ENCODE peak calls at places on chromosomes 16 and 17, in seven cellular contexts. One of them, this sample, is unnamed.

GRCh38 chr16:3171181-3171854 is 16.7 kb upstream of the OR1F1 start:
- DNase-seq in stimulated activated naive CD8-positive, alpha-beta T cell treated with anti-CD3 and anti-CD28 coated beads, Interleukin-15, Interleukin-2, amounts not matched to agents 100 U/mL and 50 U/mL, for 24 hours: peak
- DNase-seq in epithelial cell of esophagus: peak
- DNase-seq in amniotic stem cell: no peak
- DNase-seq in NCI-H774: no peak
- DNase-seq in stimulated activated CD4-positive, alpha-beta T cell treated with anti-CD3 and anti-CD28 coated beads, Interleukin-2, amount 100 ng/mL, for 48 hours: no peak
- DNase-seq in activated effector memory CD4-positive, alpha-beta T cell treated with anti-CD3 and anti-CD28 coated beads, Interleukin-2, amount 50 U/mL, for 16 hours: peak
- DNase-seq in this sample: peak

GRCh38 chr17:45681706-45682105 is 102.4 kb upstream of the CRHR1 start:
- DNase-seq in stimulated activated naive CD8-positive, alpha-beta T cell treated with anti-CD3 and anti-CD28 coated beads, Interleukin-15, Interleukin-2, amounts not matched to agents 100 U/mL and 50 U/mL, for 24 hours: no peak
- DNase-seq in epithelial cell of esophagus: no peak
- DNase-seq in amniotic stem cell: no peak
- DNase-seq in NCI-H774: no peak
- DNase-seq in stimulated activated CD4-positive, alpha-beta T cell treated with anti-CD3 and anti-CD28 coated beads, Interleukin-2, amount 100 ng/mL, for 48 hours: no peak
- DNase-seq in activated effector memory CD4-positive, alpha-beta T cell treated with anti-CD3 and anti-CD28 coated beads, Interleukin-2, amount 50 U/mL, for 16 hours: no peak
- DNase-seq in this sample: no peak

GRCh38 chr16:1823821-1824220 is 2.8 kb downstream of the HAGH start:
- DNase-seq in stimulated activated naive CD8-positive, alpha-beta T cell treated with anti-CD3 and anti-CD28 coated beads, Interleukin-15, Interleukin-2, amounts not matched to agents 100 U/mL and 50 U/mL, for 24 hours: peak
- DNase-seq in epithelial cell of esophagus: peak
- DNase-seq in amniotic stem cell: no peak
- DNase-seq in NCI-H774: no peak
- DNase-seq in stimulated activated CD4-positive, alpha-beta T cell treated with anti-CD3 and anti-CD28 coated beads, Interleukin-2, amount 100 ng/mL, for 48 hours: no peak
- DNase-seq in activated effector memory CD4-positive, alpha-beta T cell treated with anti-CD3 and anti-CD28 coated beads, Interleukin-2, amount 50 U/mL, for 16 hours: no peak
- DNase-seq in this sample: no peak

GRCh38 chr16:84751241-84751640 is 51.4 kb downstream of the USP10 start:
- DNase-seq in stimulated activated naive CD8-positive, alpha-beta T cell treated with anti-CD3 and anti-CD28 coated beads, Interleukin-15, Interleukin-2, amounts not matched to agents 100 U/mL and 50 U/mL, for 24 hours: no peak
- DNase-seq in epithelial cell of esophagus: no peak
- DNase-seq in amniotic stem cell: no peak
- DNase-seq in NCI-H774: no peak
- DNase-seq in stimulated activated CD4-positive, alpha-beta T cell treated with anti-CD3 and anti-CD28 coated beads, Interleukin-2, amount 100 ng/mL, for 48 hours: no peak
- DNase-seq in activated effector memory CD4-positive, alpha-beta T cell treated with anti-CD3 and anti-CD28 coated beads, Interleukin-2, amount 50 U/mL, for 16 hours: no peak
- DNase-seq in this sample: no peak

GRCh38 chr16:28309811-28310311 is 17.5 kb downstream of the SBK1 start:
- DNase-seq in stimulated activated naive CD8-positive, alpha-beta T cell treated with anti-CD3 and anti-CD28 coated beads, Interleukin-15, Interleukin-2, amounts not matched to agents 100 U/mL and 50 U/mL, for 24 hours: peak
- DNase-seq in epithelial cell of esophagus: no peak
- DNase-seq in amniotic stem cell: no peak
- DNase-seq in NCI-H774: no peak
- DNase-seq in stimulated activated CD4-positive, alpha-beta T cell treated with anti-CD3 and anti-CD28 coated beads, Interleukin-2, amount 100 ng/mL, for 48 hours: peak
- DNase-seq in activated effector memory CD4-positive, alpha-beta T cell treated with anti-CD3 and anti-CD28 coated beads, Interleukin-2, amount 50 U/mL, for 16 hours: peak
- DNase-seq in this sample: peak

GRCh38 chr17:39239640-39240314 is 14.0 kb upstream of the STAC2 start:
- DNase-seq in stimulated activated naive CD8-positive, alpha-beta T cell treated with anti-CD3 and anti-CD28 coated beads, Interleukin-15, Interleukin-2, amounts not matched to agents 100 U/mL and 50 U/mL, for 24 hours: peak
- DNase-seq in epithelial cell of esophagus: peak
- DNase-seq in amniotic stem cell: no peak
- DNase-seq in NCI-H774: peak
- DNase-seq in stimulated activated CD4-positive, alpha-beta T cell treated with anti-CD3 and anti-CD28 coated beads, Interleukin-2, amount 100 ng/mL, for 48 hours: peak
- DNase-seq in activated effector memory CD4-positive, alpha-beta T cell treated with anti-CD3 and anti-CD28 coated beads, Interleukin-2, amount 50 U/mL, for 16 hours: peak
- DNase-seq in this sample: peak

GRCh38 chr17:596763-597644 is 117.6 kb downstream of the VPS53 start:
- DNase-seq in stimulated activated naive CD8-positive, alpha-beta T cell treated with anti-CD3 and anti-CD28 coated beads, Interleukin-15, Interleukin-2, amounts not matched to agents 100 U/mL and 50 U/mL, for 24 hours: peak
- DNase-seq in epithelial cell of esophagus: peak
- DNase-seq in amniotic stem cell: no peak
- DNase-seq in NCI-H774: no peak
- DNase-seq in stimulated activated CD4-positive, alpha-beta T cell treated with anti-CD3 and anti-CD28 coated beads, Interleukin-2, amount 100 ng/mL, for 48 hours: peak
- DNase-seq in activated effector memory CD4-positive, alpha-beta T cell treated with anti-CD3 and anti-CD28 coated beads, Interleukin-2, amount 50 U/mL, for 16 hours: peak
- DNase-seq in this sample: no peak

GRCh38 chr17:30586818-30587595 is 109.8 kb downstream of the GOSR1 start:
- DNase-seq in stimulated activated naive CD8-positive, alpha-beta T cell treated with anti-CD3 and anti-CD28 coated beads, Interleukin-15, Interleukin-2, amounts not matched to agents 100 U/mL and 50 U/mL, for 24 hours: no peak
- DNase-seq in epithelial cell of esophagus: peak
- DNase-seq in amniotic stem cell: no peak
- DNase-seq in NCI-H774: no peak
- DNase-seq in stimulated activated CD4-positive, alpha-beta T cell treated with anti-CD3 and anti-CD28 coated beads, Interleukin-2, amount 100 ng/mL, for 48 hours: no peak
- DNase-seq in activated effector memory CD4-positive, alpha-beta T cell treated with anti-CD3 and anti-CD28 coated beads, Interleukin-2, amount 50 U/mL, for 16 hours: no peak
- DNase-seq in this sample: no peak

GRCh38 chr16:80230328-80231117 is 310.3 kb upstream of the DYNLRB2 start:
- DNase-seq in stimulated activated naive CD8-positive, alpha-beta T cell treated with anti-CD3 and anti-CD28 coated beads, Interleukin-15, Interleukin-2, amounts not matched to agents 100 U/mL and 50 U/mL, for 24 hours: no peak
- DNase-seq in epithelial cell of esophagus: no peak
- DNase-seq in amniotic stem cell: no peak
- DNase-seq in NCI-H774: no peak
- DNase-seq in stimulated activated CD4-positive, alpha-beta T cell treated with anti-CD3 and anti-CD28 coated beads, Interleukin-2, amount 100 ng/mL, for 48 hours: no peak
- DNase-seq in activated effector memory CD4-positive, alpha-beta T cell treated with anti-CD3 and anti-CD28 coated beads, Interleukin-2, amount 50 U/mL, for 16 hours: no peak
- DNase-seq in this sample: no peak

GRCh38 chr16:73057369-73058210 is 9.7 kb upstream of the ZFHX3 start:
- DNase-seq in stimulated activated naive CD8-positive, alpha-beta T cell treated with anti-CD3 and anti-CD28 coated beads, Interleukin-15, Interleukin-2, amounts not matched to agents 100 U/mL and 50 U/mL, for 24 hours: no peak
- DNase-seq in epithelial cell of esophagus: peak
- DNase-seq in amniotic stem cell: no peak
- DNase-seq in NCI-H774: no peak
- DNase-seq in stimulated activated CD4-positive, alpha-beta T cell treated with anti-CD3 and anti-CD28 coated beads, Interleukin-2, amount 100 ng/mL, for 48 hours: no peak
- DNase-seq in activated effector memory CD4-positive, alpha-beta T cell treated with anti-CD3 and anti-CD28 coated beads, Interleukin-2, amount 50 U/mL, for 16 hours: no peak
- DNase-seq in this sample: no peak

GRCh38 chr17:43018008-43018853 is 4.0 kb downstream of the VAT1 start:
- DNase-seq in stimulated activated naive CD8-positive, alpha-beta T cell treated with anti-CD3 and anti-CD28 coated beads, Interleukin-15, Interleukin-2, amounts not matched to agents 100 U/mL and 50 U/mL, for 24 hours: no peak
- DNase-seq in epithelial cell of esophagus: no peak
- DNase-seq in amniotic stem cell: no peak
- DNase-seq in NCI-H774: peak
- DNase-seq in stimulated activated CD4-positive, alpha-beta T cell treated with anti-CD3 and anti-CD28 coated beads, Interleukin-2, amount 100 ng/mL, for 48 hours: no peak
- DNase-seq in activated effector memory CD4-positive, alpha-beta T cell treated with anti-CD3 and anti-CD28 coated beads, Interleukin-2, amount 50 U/mL, for 16 hours: no peak
- DNase-seq in this sample: peak

GRCh38 chr17:75511610-75512575 is 3.4 kb downstream of the CASKIN2 start:
- DNase-seq in stimulated activated naive CD8-positive, alpha-beta T cell treated with anti-CD3 and anti-CD28 coated beads, Interleukin-15, Interleukin-2, amounts not matched to agents 100 U/mL and 50 U/mL, for 24 hours: no peak
- DNase-seq in epithelial cell of esophagus: no peak
- DNase-seq in amniotic stem cell: no peak
- DNase-seq in NCI-H774: peak
- DNase-seq in stimulated activated CD4-positive, alpha-beta T cell treated with anti-CD3 and anti-CD28 coated beads, Interleukin-2, amount 100 ng/mL, for 48 hours: no peak
- DNase-seq in activated effector memory CD4-positive, alpha-beta T cell treated with anti-CD3 and anti-CD28 coated beads, Interleukin-2, amount 50 U/mL, for 16 hours: no peak
- DNase-seq in this sample: no peak

GRCh38 chr16:57266531-57267268 is 17.8 kb downstream of the PLLP start:
- DNase-seq in stimulated activated naive CD8-positive, alpha-beta T cell treated with anti-CD3 and anti-CD28 coated beads, Interleukin-15, Interleukin-2, amounts not matched to agents 100 U/mL and 50 U/mL, for 24 hours: peak
- DNase-seq in epithelial cell of esophagus: no peak
- DNase-seq in amniotic stem cell: no peak
- DNase-seq in NCI-H774: no peak
- DNase-seq in stimulated activated CD4-positive, alpha-beta T cell treated with anti-CD3 and anti-CD28 coated beads, Interleukin-2, amount 100 ng/mL, for 48 hours: no peak
- DNase-seq in activated effector memory CD4-positive, alpha-beta T cell treated with anti-CD3 and anti-CD28 coated beads, Interleukin-2, amount 50 U/mL, for 16 hours: no peak
- DNase-seq in this sample: peak

GRCh38 chr16:86085161-86085611 is 186.2 kb downstream of the IRF8 start:
- DNase-seq in stimulated activated naive CD8-positive, alpha-beta T cell treated with anti-CD3 and anti-CD28 coated beads, Interleukin-15, Interleukin-2, amounts not matched to agents 100 U/mL and 50 U/mL, for 24 hours: no peak
- DNase-seq in epithelial cell of esophagus: no peak
- DNase-seq in amniotic stem cell: no peak
- DNase-seq in NCI-H774: no peak
- DNase-seq in stimulated activated CD4-positive, alpha-beta T cell treated with anti-CD3 and anti-CD28 coated beads, Interleukin-2, amount 100 ng/mL, for 48 hours: no peak
- DNase-seq in activated effector memory CD4-positive, alpha-beta T cell treated with anti-CD3 and anti-CD28 coated beads, Interleukin-2, amount 50 U/mL, for 16 hours: peak
- DNase-seq in this sample: no peak

GRCh38 chr16:27745348-27745747 is 195.4 kb downstream of the KATNIP start:
- DNase-seq in stimulated activated naive CD8-positive, alpha-beta T cell treated with anti-CD3 and anti-CD28 coated beads, Interleukin-15, Interleukin-2, amounts not matched to agents 100 U/mL and 50 U/mL, for 24 hours: no peak
- DNase-seq in epithelial cell of esophagus: no peak
- DNase-seq in amniotic stem cell: no peak
- DNase-seq in NCI-H774: no peak
- DNase-seq in stimulated activated CD4-positive, alpha-beta T cell treated with anti-CD3 and anti-CD28 coated beads, Interleukin-2, amount 100 ng/mL, for 48 hours: no peak
- DNase-seq in activated effector memory CD4-positive, alpha-beta T cell treated with anti-CD3 and anti-CD28 coated beads, Interleukin-2, amount 50 U/mL, for 16 hours: no peak
- DNase-seq in this sample: no peak

GRCh38 chr17:40862985-40863733 is 3.9 kb downstream of the KRT12 start:
- DNase-seq in stimulated activated naive CD8-positive, alpha-beta T cell treated with anti-CD3 and anti-CD28 coated beads, Interleukin-15, Interleukin-2, amounts not matched to agents 100 U/mL and 50 U/mL, for 24 hours: peak
- DNase-seq in epithelial cell of esophagus: no peak
- DNase-seq in amniotic stem cell: no peak
- DNase-seq in NCI-H774: no peak
- DNase-seq in stimulated activated CD4-positive, alpha-beta T cell treated with anti-CD3 and anti-CD28 coated beads, Interleukin-2, amount 100 ng/mL, for 48 hours: no peak
- DNase-seq in activated effector memory CD4-positive, alpha-beta T cell treated with anti-CD3 and anti-CD28 coated beads, Interleukin-2, amount 50 U/mL, for 16 hours: no peak
- DNase-seq in this sample: no peak

GRCh38 chr17:7651959-7652658 is 1.4 kb downstream of the ATP1B2 start:
- DNase-seq in stimulated activated naive CD8-positive, alpha-beta T cell treated with anti-CD3 and anti-CD28 coated beads, Interleukin-15, Interleukin-2, amounts not matched to agents 100 U/mL and 50 U/mL, for 24 hours: no peak
- DNase-seq in epithelial cell of esophagus: no peak
- DNase-seq in amniotic stem cell: no peak
- DNase-seq in NCI-H774: no peak
- DNase-seq in stimulated activated CD4-positive, alpha-beta T cell treated with anti-CD3 and anti-CD28 coated beads, Interleukin-2, amount 100 ng/mL, for 48 hours: no peak
- DNase-seq in activated effector memory CD4-positive, alpha-beta T cell treated with anti-CD3 and anti-CD28 coated beads, Interleukin-2, amount 50 U/mL, for 16 hours: no peak
- DNase-seq in this sample: no peak

GRCh38 chr17:16909887-16910286 is 62.0 kb downstream of the TNFRSF13B start:
- DNase-seq in stimulated activated naive CD8-positive, alpha-beta T cell treated with anti-CD3 and anti-CD28 coated beads, Interleukin-15, Interleukin-2, amounts not matched to agents 100 U/mL and 50 U/mL, for 24 hours: no peak
- DNase-seq in epithelial cell of esophagus: no peak
- DNase-seq in amniotic stem cell: no peak
- DNase-seq in NCI-H774: no peak
- DNase-seq in stimulated activated CD4-positive, alpha-beta T cell treated with anti-CD3 and anti-CD28 coated beads, Interleukin-2, amount 100 ng/mL, for 48 hours: no peak
- DNase-seq in activated effector memory CD4-positive, alpha-beta T cell treated with anti-CD3 and anti-CD28 coated beads, Interleukin-2, amount 50 U/mL, for 16 hours: no peak
- DNase-seq in this sample: no peak

GRCh38 chr17:65183736-65184135 is 46.6 kb downstream of the RGS9 start:
- DNase-seq in stimulated activated naive CD8-positive, alpha-beta T cell treated with anti-CD3 and anti-CD28 coated beads, Interleukin-15, Interleukin-2, amounts not matched to agents 100 U/mL and 50 U/mL, for 24 hours: no peak
- DNase-seq in epithelial cell of esophagus: peak
- DNase-seq in amniotic stem cell: no peak
- DNase-seq in NCI-H774: no peak
- DNase-seq in stimulated activated CD4-positive, alpha-beta T cell treated with anti-CD3 and anti-CD28 coated beads, Interleukin-2, amount 100 ng/mL, for 48 hours: no peak
- DNase-seq in activated effector memory CD4-positive, alpha-beta T cell treated with anti-CD3 and anti-CD28 coated beads, Interleukin-2, amount 50 U/mL, for 16 hours: no peak
- DNase-seq in this sample: no peak

GRCh38 chr16:66740010-66740409 is 11.4 kb downstream of the DYNC1LI2 start:
- DNase-seq in stimulated activated naive CD8-positive, alpha-beta T cell treated with anti-CD3 and anti-CD28 coated beads, Interleukin-15, Interleukin-2, amounts not matched to agents 100 U/mL and 50 U/mL, for 24 hours: peak
- DNase-seq in epithelial cell of esophagus: peak
- DNase-seq in amniotic stem cell: no peak
- DNase-seq in NCI-H774: no peak
- DNase-seq in stimulated activated CD4-positive, alpha-beta T cell treated with anti-CD3 and anti-CD28 coated beads, Interleukin-2, amount 100 ng/mL, for 48 hours: peak
- DNase-seq in activated effector memory CD4-positive, alpha-beta T cell treated with anti-CD3 and anti-CD28 coated beads, Interleukin-2, amount 50 U/mL, for 16 hours: peak
- DNase-seq in this sample: peak

GRCh38 chr17:13750783-13751484 is 149.2 kb upstream of the HS3ST3A1 start:
- DNase-seq in stimulated activated naive CD8-positive, alpha-beta T cell treated with anti-CD3 and anti-CD28 coated beads, Interleukin-15, Interleukin-2, amounts not matched to agents 100 U/mL and 50 U/mL, for 24 hours: no peak
- DNase-seq in epithelial cell of esophagus: no peak
- DNase-seq in amniotic stem cell: no peak
- DNase-seq in NCI-H774: no peak
- DNase-seq in stimulated activated CD4-positive, alpha-beta T cell treated with anti-CD3 and anti-CD28 coated beads, Interleukin-2, amount 100 ng/mL, for 48 hours: no peak
- DNase-seq in activated effector memory CD4-positive, alpha-beta T cell treated with anti-CD3 and anti-CD28 coated beads, Interleukin-2, amount 50 U/mL, for 16 hours: no peak
- DNase-seq in this sample: no peak

GRCh38 chr16:86050591-86051375 is 151.8 kb downstream of the IRF8 start:
- DNase-seq in stimulated activated naive CD8-positive, alpha-beta T cell treated with anti-CD3 and anti-CD28 coated beads, Interleukin-15, Interleukin-2, amounts not matched to agents 100 U/mL and 50 U/mL, for 24 hours: no peak
- DNase-seq in epithelial cell of esophagus: no peak
- DNase-seq in amniotic stem cell: no peak
- DNase-seq in NCI-H774: no peak
- DNase-seq in stimulated activated CD4-positive, alpha-beta T cell treated with anti-CD3 and anti-CD28 coated beads, Interleukin-2, amount 100 ng/mL, for 48 hours: no peak
- DNase-seq in activated effector memory CD4-positive, alpha-beta T cell treated with anti-CD3 and anti-CD28 coated beads, Interleukin-2, amount 50 U/mL, for 16 hours: no peak
- DNase-seq in this sample: no peak

GRCh38 chr16:88194397-88195020 is 188.2 kb upstream of the ZNF469 start:
- DNase-seq in stimulated activated naive CD8-positive, alpha-beta T cell treated with anti-CD3 and anti-CD28 coated beads, Interleukin-15, Interleukin-2, amounts not matched to agents 100 U/mL and 50 U/mL, for 24 hours: no peak
- DNase-seq in epithelial cell of esophagus: no peak
- DNase-seq in amniotic stem cell: no peak
- DNase-seq in NCI-H774: no peak
- DNase-seq in stimulated activated CD4-positive, alpha-beta T cell treated with anti-CD3 and anti-CD28 coated beads, Interleukin-2, amount 100 ng/mL, for 48 hours: no peak
- DNase-seq in activated effector memory CD4-positive, alpha-beta T cell treated with anti-CD3 and anti-CD28 coated beads, Interleukin-2, amount 50 U/mL, for 16 hours: no peak
- DNase-seq in this sample: no peak

GRCh38 chr17:76781056-76781982 is 43.4 kb downstream of the MFSD11 start:
- DNase-seq in stimulated activated naive CD8-positive, alpha-beta T cell treated with anti-CD3 and anti-CD28 coated beads, Interleukin-15, Interleukin-2, amounts not matched to agents 100 U/mL and 50 U/mL, for 24 hours: no peak
- DNase-seq in epithelial cell of esophagus: no peak
- DNase-seq in amniotic stem cell: no peak
- DNase-seq in NCI-H774: no peak
- DNase-seq in stimulated activated CD4-positive, alpha-beta T cell treated with anti-CD3 and anti-CD28 coated beads, Interleukin-2, amount 100 ng/mL, for 48 hours: no peak
- DNase-seq in activated effector memory CD4-positive, alpha-beta T cell treated with anti-CD3 and anti-CD28 coated beads, Interleukin-2, amount 50 U/mL, for 16 hours: no peak
- DNase-seq in this sample: no peak

GRCh38 chr17:6430769-6431168 is 4.2 kb downstream of the AIPL1 start:
- DNase-seq in stimulated activated naive CD8-positive, alpha-beta T cell treated with anti-CD3 and anti-CD28 coated beads, Interleukin-15, Interleukin-2, amounts not matched to agents 100 U/mL and 50 U/mL, for 24 hours: no peak
- DNase-seq in epithelial cell of esophagus: no peak
- DNase-seq in amniotic stem cell: no peak
- DNase-seq in NCI-H774: no peak
- DNase-seq in stimulated activated CD4-positive, alpha-beta T cell treated with anti-CD3 and anti-CD28 coated beads, Interleukin-2, amount 100 ng/mL, for 48 hours: no peak
- DNase-seq in activated effector memory CD4-positive, alpha-beta T cell treated with anti-CD3 and anti-CD28 coated beads, Interleukin-2, amount 50 U/mL, for 16 hours: no peak
- DNase-seq in this sample: no peak

GRCh38 chr16:66361604-66362135 is 4.8 kb upstream of the CDH5 start:
- DNase-seq in stimulated activated naive CD8-positive, alpha-beta T cell treated with anti-CD3 and anti-CD28 coated beads, Interleukin-15, Interleukin-2, amounts not matched to agents 100 U/mL and 50 U/mL, for 24 hours: no peak
- DNase-seq in epithelial cell of esophagus: no peak
- DNase-seq in amniotic stem cell: no peak
- DNase-seq in NCI-H774: no peak
- DNase-seq in stimulated activated CD4-positive, alpha-beta T cell treated with anti-CD3 and anti-CD28 coated beads, Interleukin-2, amount 100 ng/mL, for 48 hours: no peak
- DNase-seq in activated effector memory CD4-positive, alpha-beta T cell treated with anti-CD3 and anti-CD28 coated beads, Interleukin-2, amount 50 U/mL, for 16 hours: no peak
- DNase-seq in this sample: no peak

GRCh38 chr16:67844441-67844840 is 2.3 kb upstream of the NUTF2 start:
- DNase-seq in stimulated activated naive CD8-positive, alpha-beta T cell treated with anti-CD3 and anti-CD28 coated beads, Interleukin-15, Interleukin-2, amounts not matched to agents 100 U/mL and 50 U/mL, for 24 hours: no peak
- DNase-seq in epithelial cell of esophagus: peak
- DNase-seq in amniotic stem cell: no peak
- DNase-seq in NCI-H774: no peak
- DNase-seq in stimulated activated CD4-positive, alpha-beta T cell treated with anti-CD3 and anti-CD28 coated beads, Interleukin-2, amount 100 ng/mL, for 48 hours: no peak
- DNase-seq in activated effector memory CD4-positive, alpha-beta T cell treated with anti-CD3 and anti-CD28 coated beads, Interleukin-2, amount 50 U/mL, for 16 hours: no peak
- DNase-seq in this sample: no peak

GRCh38 chr17:81028506-81028858 is 6.5 kb upstream of the BAIAP2 start:
- DNase-seq in stimulated activated naive CD8-positive, alpha-beta T cell treated with anti-CD3 and anti-CD28 coated beads, Interleukin-15, Interleukin-2, amounts not matched to agents 100 U/mL and 50 U/mL, for 24 hours: no peak
- DNase-seq in epithelial cell of esophagus: no peak
- DNase-seq in amniotic stem cell: no peak
- DNase-seq in NCI-H774: no peak
- DNase-seq in stimulated activated CD4-positive, alpha-beta T cell treated with anti-CD3 and anti-CD28 coated beads, Interleukin-2, amount 100 ng/mL, for 48 hours: no peak
- DNase-seq in activated effector memory CD4-positive, alpha-beta T cell treated with anti-CD3 and anti-CD28 coated beads, Interleukin-2, amount 50 U/mL, for 16 hours: no peak
- DNase-seq in this sample: no peak

GRCh38 chr16:67149276-67150057 is 1.3 kb downstream of the B3GNT9 start:
- DNase-seq in stimulated activated naive CD8-positive, alpha-beta T cell treated with anti-CD3 and anti-CD28 coated beads, Interleukin-15, Interleukin-2, amounts not matched to agents 100 U/mL and 50 U/mL, for 24 hours: no peak
- DNase-seq in epithelial cell of esophagus: no peak
- DNase-seq in amniotic stem cell: no peak
- DNase-seq in NCI-H774: no peak
- DNase-seq in stimulated activated CD4-positive, alpha-beta T cell treated with anti-CD3 and anti-CD28 coated beads, Interleukin-2, amount 100 ng/mL, for 48 hours: no peak
- DNase-seq in activated effector memory CD4-positive, alpha-beta T cell treated with anti-CD3 and anti-CD28 coated beads, Interleukin-2, amount 50 U/mL, for 16 hours: no peak
- DNase-seq in this sample: no peak

GRCh38 chr17:1644493-1645206 is 882 bp downstream of the SCARF1 start:
- DNase-seq in stimulated activated naive CD8-positive, alpha-beta T cell treated with anti-CD3 and anti-CD28 coated beads, Interleukin-15, Interleukin-2, amounts not matched to agents 100 U/mL and 50 U/mL, for 24 hours: peak
- DNase-seq in epithelial cell of esophagus: peak
- DNase-seq in amniotic stem cell: no peak
- DNase-seq in NCI-H774: no peak
- DNase-seq in stimulated activated CD4-positive, alpha-beta T cell treated with anti-CD3 and anti-CD28 coated beads, Interleukin-2, amount 100 ng/mL, for 48 hours: peak
- DNase-seq in activated effector memory CD4-positive, alpha-beta T cell treated with anti-CD3 and anti-CD28 coated beads, Interleukin-2, amount 50 U/mL, for 16 hours: peak
- DNase-seq in this sample: no peak

GRCh38 chr17:36631022-36631421 is 29.6 kb downstream of the MRM1 start:
- DNase-seq in stimulated activated naive CD8-positive, alpha-beta T cell treated with anti-CD3 and anti-CD28 coated beads, Interleukin-15, Interleukin-2, amounts not matched to agents 100 U/mL and 50 U/mL, for 24 hours: no peak
- DNase-seq in epithelial cell of esophagus: no peak
- DNase-seq in amniotic stem cell: no peak
- DNase-seq in NCI-H774: no peak
- DNase-seq in stimulated activated CD4-positive, alpha-beta T cell treated with anti-CD3 and anti-CD28 coated beads, Interleukin-2, amount 100 ng/mL, for 48 hours: no peak
- DNase-seq in activated effector memory CD4-positive, alpha-beta T cell treated with anti-CD3 and anti-CD28 coated beads, Interleukin-2, amount 50 U/mL, for 16 hours: no peak
- DNase-seq in this sample: no peak

GRCh38 chr16:77211880-77212735 is 12.9 kb downstream of the SYCE1L start:
- DNase-seq in stimulated activated naive CD8-positive, alpha-beta T cell treated with anti-CD3 and anti-CD28 coated beads, Interleukin-15, Interleukin-2, amounts not matched to agents 100 U/mL and 50 U/mL, for 24 hours: peak
- DNase-seq in epithelial cell of esophagus: peak
- DNase-seq in amniotic stem cell: no peak
- DNase-seq in NCI-H774: peak
- DNase-seq in stimulated activated CD4-positive, alpha-beta T cell treated with anti-CD3 and anti-CD28 coated beads, Interleukin-2, amount 100 ng/mL, for 48 hours: peak
- DNase-seq in activated effector memory CD4-positive, alpha-beta T cell treated with anti-CD3 and anti-CD28 coated beads, Interleukin-2, amount 50 U/mL, for 16 hours: peak
- DNase-seq in this sample: peak

GRCh38 chr17:67520916-67521772 is 144.1 kb downstream of the PITPNC1 start:
- DNase-seq in stimulated activated naive CD8-positive, alpha-beta T cell treated with anti-CD3 and anti-CD28 coated beads, Interleukin-15, Interleukin-2, amounts not matched to agents 100 U/mL and 50 U/mL, for 24 hours: no peak
- DNase-seq in epithelial cell of esophagus: no peak
- DNase-seq in amniotic stem cell: no peak
- DNase-seq in NCI-H774: no peak
- DNase-seq in stimulated activated CD4-positive, alpha-beta T cell treated with anti-CD3 and anti-CD28 coated beads, Interleukin-2, amount 100 ng/mL, for 48 hours: no peak
- DNase-seq in activated effector memory CD4-positive, alpha-beta T cell treated with anti-CD3 and anti-CD28 coated beads, Interleukin-2, amount 50 U/mL, for 16 hours: no peak
- DNase-seq in this sample: no peak